ENCODE peak calls at places on chromosomes 7 and 10, in four cellular contexts. J, P, E and B are unnamed samples.

GRCh38 chr10:98249134-98249533 is 18.9 kb downstream of the LOXL4 start:
- DNase-seq in J (no peak), P (no peak), E (no peak), B (no peak)

GRCh38 chr10:80172896-80173295 is 32.4 kb downstream of the ANXA11 start:
- DNase-seq in J (no peak), P (no peak), E (no peak), B (no peak)

GRCh38 chr7:150927157-150927953 is 50.8 kb downstream of the KCNH2 start:
- DNase-seq in J (no peak), P (no peak), E (no peak), B (no peak)

GRCh38 chr7:99551329-99551728 is 585 bp downstream of the FAM200A start:
- DNase-seq in J (no peak), P (peak), E (peak), B (no peak)

GRCh38 chr10:75718996-75719395 is 287.6 kb downstream of the LRMDA start:
- DNase-seq in J (no peak), P (no peak), E (no peak), B (no peak)

GRCh38 chr10:113463777-113464176 is 89.1 kb upstream of the HABP2 start:
- DNase-seq in J (no peak), P (no peak), E (no peak), B (no peak)

GRCh38 chr7:145324081-145324480 is 488.2 kb upstream of the TPK1 start:
- DNase-seq in J (no peak), P (no peak), E (no peak), B (no peak)

GRCh38 chr10:132927824-132928223 is 14.5 kb downstream of the CFAP46 start:
- DNase-seq in J (no peak), P (no peak), E (no peak), B (no peak)

GRCh38 chr7:5456420-5456819 is 32.8 kb upstream of the TNRC18 start:
- DNase-seq in J (no peak), P (no peak), E (no peak), B (no peak)

GRCh38 chr10:86970152-86970886 is 2.0 kb downstream of the ADIRF start:
- DNase-seq in J (no peak), P (peak), E (no peak), B (no peak)

GRCh38 chr10:84308481-84309304 is 19.7 kb upstream of the CCSER2 start:
- DNase-seq in J (no peak), P (peak), E (no peak), B (no peak)

GRCh38 chr7:138875794-138876193 is 77.8 kb upstream of the ATP6V0A4 start:
- DNase-seq in J (peak), P (no peak), E (no peak), B (peak)